ENCODE peak calls at places on chromosome 9, in four cellular contexts. Z is ELF-1, A is H4, X is GM10248. K is an unnamed sample.

GRCh38 chr9:136840140-136840876 is 2.0 kb upstream of the AJM1 start:
- DNase-seq in Z (peak), X (no peak), A (no peak), K (no peak)

GRCh38 chr9:131478911-131479310 is 23.8 kb upstream of the POMT1 start:
- DNase-seq in X (no peak), A (no peak), Z (no peak), K (no peak)

GRCh38 chr9:95757026-95757425 is 118.5 kb upstream of the ERCC6L2 start:
- DNase-seq in A (peak), Z (no peak), X (no peak), K (no peak)

GRCh38 chr9:111463036-111463435 is 21.1 kb downstream of the ECPAS start:
- DNase-seq in Z (no peak), X (no peak), A (no peak), K (no peak)

GRCh38 chr9:76699966-76700365 is 64.3 kb upstream of the PCA3 start:
- DNase-seq in A (no peak), X (no peak), Z (no peak), K (no peak)

GRCh38 chr9:115058175-115058574 is 59.8 kb downstream of the TNC start:
- DNase-seq in X (no peak), A (no peak), Z (no peak), K (no peak)

GRCh38 chr9:137989999-137990715 is 112.6 kb downstream of the CACNA1B start:
- DNase-seq in Z (no peak), A (no peak), X (no peak), K (no peak)

GRCh38 chr9:1018121-1018520 is 32.0 kb upstream of the DMRT2 start:
- DNase-seq in X (peak), A (no peak), Z (peak), K (peak)

GRCh38 chr9:93664549-93665120 is 88.3 kb downstream of the PHF2 start:
- DNase-seq in A (no peak), X (no peak), Z (no peak), K (no peak)

GRCh38 chr9:75164573-75164972 is 76.3 kb downstream of the OSTF1 start:
- DNase-seq in A (no peak), X (no peak), Z (no peak), K (no peak)

GRCh38 chr9:2085719-2086515 is 70.8 kb downstream of the SMARCA2 start:
- DNase-seq in X (no peak), Z (no peak), A (no peak), K (no peak)

K was measured in OCI-LY7.